ENCODE peak calls at places on chromosomes 5 and 9, in ten cellular contexts. G is left lung, N is heart right ventricle, D is GM10248, M is mammary epithelial cell, P is IMR-90, L is GM12865, A is epithelial cell of esophagus, U is sigmoid colon, K is lower lobe of right lung. Q is an unnamed sample.

GRCh38 chr5:160805376-160805775 is 46.6 kb downstream of the ATP10B start:
- DNase-seq in G (no peak), N (no peak), D (no peak), M (no peak), P (no peak), L (no peak), A (no peak), U (no peak), K (no peak), Q (no peak)

GRCh38 chr5:95730730-95731570 is at the start of gene RHOBTB3:
- DNase-seq in G (peak; percentile 93), N (peak; percentile 90), D (peak; percentile 61), M (peak; percentile 19), P (peak; percentile 91), L (peak; percentile 71), A (peak; percentile 61), U (peak; percentile 96), K (peak; percentile 88), Q (peak; percentile 94)

GRCh38 chr5:17794201-17794600 is 159.9 kb downstream of the TAF11L14 start:
- DNase-seq in G (no peak), N (no peak), D (no peak), M (no peak), P (no peak), L (no peak), A (peak; percentile 46), U (no peak), K (no peak), Q (no peak)

GRCh38 chr9:135359764-135360163 is 119.8 kb upstream of the PPP1R26 start:
- DNase-seq in G (no peak), N (no peak), D (no peak), M (no peak), P (no peak), L (no peak), A (no peak), U (no peak), K (no peak), Q (no peak)

GRCh38 chr9:69470186-69470977 is 145.4 kb downstream of the ENTREP1 start:
- DNase-seq in G (no peak), N (no peak), D (no peak), M (no peak), P (no peak), L (no peak), A (no peak), U (no peak), K (no peak), Q (no peak)

GRCh38 chr5:156326718-156327259 is at the start of gene SGCD:
- DNase-seq in G (peak; percentile 61), N (peak; percentile 71), D (no peak), M (no peak), P (peak; percentile 90), L (no peak), A (peak; percentile 1), U (peak; percentile 86), K (peak; percentile 47), Q (peak; percentile 86)

GRCh38 chr9:93112864-93113389 is 16.9 kb downstream of the CARD19 start:
- DNase-seq in G (peak; percentile 35), N (no peak), D (no peak), M (no peak), P (no peak), L (no peak), A (no peak), U (no peak), K (peak; percentile 36), Q (peak; percentile 64)

GRCh38 chr9:7819984-7820383 is 20.4 kb upstream of the DMAC1 start:
- DNase-seq in G (no peak), N (no peak), D (no peak), M (no peak), P (no peak), L (no peak), A (no peak), U (no peak), K (no peak), Q (no peak)

GRCh38 chr9:128409998-128410397 is 10.7 kb upstream of the CERCAM start:
- DNase-seq in G (no peak), N (no peak), D (no peak), M (peak; percentile 23), P (no peak), L (no peak), A (no peak), U (no peak), K (no peak), Q (no peak)

GRCh38 chr9:134989206-134990065 is 71.7 kb upstream of the FCN1 start:
- DNase-seq in G (peak; percentile 16), N (no peak), D (no peak), M (no peak), P (no peak), L (no peak), A (no peak), U (peak; percentile 40), K (no peak), Q (no peak)

GRCh38 chr9:115520626-115521025 is 402.7 kb upstream of the TNC start:
- DNase-seq in G (no peak), N (no peak), D (no peak), M (no peak), P (no peak), L (no peak), A (no peak), U (no peak), K (no peak), Q (no peak)
- TF ChIP-seq CTCF in G (no peak), N (no peak), D (no peak), M (no peak), P (no peak), L (no peak), A (no peak), U (no peak), K (no peak), Q (no peak)

DNA sequence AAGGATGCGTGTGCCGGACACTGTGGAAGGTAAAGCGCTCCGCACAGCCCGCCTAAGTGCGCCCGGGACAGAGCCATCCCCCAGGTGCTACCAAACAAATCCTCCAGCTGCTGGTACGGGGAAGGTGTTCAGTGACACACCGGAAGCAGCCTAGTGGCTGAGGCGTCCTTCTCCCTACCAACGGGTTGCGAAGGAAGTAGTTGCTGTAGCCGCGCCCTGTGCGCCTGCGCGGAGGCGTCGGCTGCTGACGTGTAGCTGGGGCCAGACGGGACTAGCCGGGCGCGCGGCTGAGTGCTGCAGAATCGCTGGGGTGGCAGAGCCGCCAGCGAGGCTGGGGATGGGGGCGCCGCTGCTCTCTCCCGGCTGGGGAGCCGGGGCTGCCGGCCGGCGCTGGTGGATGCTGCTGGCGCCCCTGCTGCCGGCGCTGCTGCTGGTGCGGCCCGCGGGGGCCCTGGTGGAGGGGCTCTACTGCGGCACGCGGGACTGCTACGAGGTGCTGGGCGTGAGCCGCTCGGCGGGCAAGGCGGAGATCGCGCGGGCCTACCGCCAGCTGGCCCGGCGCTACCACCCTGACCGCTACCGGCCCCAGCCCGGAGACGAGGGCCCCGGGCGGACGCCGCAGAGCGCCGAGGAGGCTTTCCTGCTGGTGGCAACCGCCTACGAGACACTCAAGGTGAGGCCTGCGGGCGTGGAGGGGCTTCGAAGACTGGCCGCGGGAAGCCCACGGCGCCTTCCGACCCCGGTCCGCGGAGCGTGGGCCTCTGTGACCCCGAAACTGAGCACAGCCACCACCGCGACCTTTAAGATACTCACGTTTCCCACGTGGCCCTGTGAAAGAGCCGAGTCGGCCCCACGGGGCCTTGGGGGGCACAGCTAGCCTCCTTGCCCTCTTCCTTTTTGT is at the start of gene DNAJC25:
- DNase-seq in G (peak; percentile 98), N (peak; percentile 96), D (peak; percentile 100), M (peak; percentile 98), P (peak; percentile 99), L (peak; percentile 99), A (peak; percentile 99), U (peak; percentile 98), K (peak; percentile 98), Q (peak; percentile 97)
- TF ChIP-seq CTCF in G (no peak), N (no peak), D (no peak), M (no peak), P (no peak), L (no peak), A (no peak), U (no peak), K (no peak), Q (no peak)

GRCh38 chr5:34495178-34495577 is 160.9 kb upstream of the RAI14 start:
- DNase-seq in G (no peak), N (no peak), D (no peak), M (no peak), P (no peak), L (peak; percentile 28), A (no peak), U (no peak), K (no peak), Q (no peak)

GRCh38 chr5:34497031-34497808 is 158.9 kb upstream of the RAI14 start:
- DNase-seq in G (no peak), N (peak; percentile 76), D (no peak), M (no peak), P (no peak), L (no peak), A (no peak), U (peak; percentile 90), K (no peak), Q (no peak)

GRCh38 chr5:34498582-34498981 is 157.5 kb upstream of the RAI14 start:
- DNase-seq in G (no peak), N (no peak), D (no peak), M (no peak), P (no peak), L (no peak), A (no peak), U (no peak), K (no peak), Q (no peak)

GRCh38 chr5:34494111-34494755 is 161.9 kb upstream of the RAI14 start:
- DNase-seq in G (no peak), N (no peak), D (no peak), M (no peak), P (peak; percentile 87), L (peak; percentile 73), A (peak; percentile 39), U (no peak), K (no peak), Q (no peak)

DNA sequence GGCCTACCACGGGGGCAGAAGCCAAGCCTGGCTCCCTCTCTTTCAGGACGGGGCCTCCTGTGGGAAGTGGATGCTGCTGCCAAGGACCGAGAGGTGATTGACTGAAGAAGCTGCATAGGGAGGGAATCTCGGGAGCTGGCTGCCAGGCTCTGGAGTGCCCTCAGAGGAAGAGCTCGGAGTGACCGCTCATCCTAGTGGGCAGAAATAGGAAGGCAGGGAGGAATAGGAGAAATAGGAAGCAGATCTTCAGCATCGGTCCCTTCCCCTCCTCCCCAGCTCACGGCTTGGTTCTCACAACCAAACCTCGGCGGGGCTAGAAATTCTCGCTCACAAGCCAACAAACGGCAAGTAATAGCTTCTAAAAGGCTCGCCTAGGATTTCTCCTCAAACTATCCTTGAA is 159.9 kb upstream of the RAI14 start:
- DNase-seq in G (no peak), N (no peak), D (no peak), M (no peak), P (no peak), L (no peak), A (no peak), U (peak; percentile 68), K (no peak), Q (no peak)
- TF ChIP-seq CTCF in G (no peak), N (no peak), D (no peak), M (no peak), P (no peak), L (no peak), A (no peak), U (no peak), K (no peak), Q (no peak)

GRCh38 chr5:170631471-170632195 is 127.8 kb downstream of the KCNIP1 start:
- DNase-seq in G (no peak), N (peak; percentile 28), D (no peak), M (no peak), P (no peak), L (no peak), A (no peak), U (peak; percentile 68), K (no peak), Q (peak; percentile 80)
- TF ChIP-seq CTCF in G (no peak), N (peak; percentile 27), D (no peak), M (peak; percentile 29), P (peak; percentile 15), L (no peak), A (no peak), U (no peak), K (no peak), Q (no peak)

Q was measured in coronary artery.